ENCODE peak calls at places on chromosomes 5 and 9, in nine cellular contexts. One of them, this sample, is unnamed.

GRCh38 chr9:5587024-5587423 is 41.9 kb upstream of the RIC1 start:
- DNase-seq in osteocyte: no peak
- DNase-seq in foreskin fibroblast: peak
- DNase-seq in IMR-90: peak
- DNase-seq in Right ventricle myocardium superior: no peak
- DNase-seq in fibroblast of mammary gland: peak
- DNase-seq in psoas muscle: no peak
- DNase-seq in activated CD8-positive, alpha-beta memory T cell treated with anti-CD3 and anti-CD28 coated beads for 4 hours: no peak
- DNase-seq in iris pigment epithelial cell: peak
- DNase-seq in this sample: no peak

GRCh38 chr5:69454460-69455249 is 37.9 kb upstream of the OCLN start:
- DNase-seq in fibroblast of mammary gland: no peak
- DNase-seq in activated CD8-positive, alpha-beta memory T cell treated with anti-CD3 and anti-CD28 coated beads for 4 hours: no peak
- DNase-seq in psoas muscle: no peak
- DNase-seq in IMR-90: no peak
- DNase-seq in Right ventricle myocardium superior: no peak
- DNase-seq in foreskin fibroblast: no peak
- DNase-seq in osteocyte: no peak
- DNase-seq in iris pigment epithelial cell: no peak
- DNase-seq in this sample: no peak

GRCh38 chr9:109117856-109118801 is 1.6 kb downstream of the TMEM245 start:
- DNase-seq in activated CD8-positive, alpha-beta memory T cell treated with anti-CD3 and anti-CD28 coated beads for 4 hours: peak
- DNase-seq in Right ventricle myocardium superior: peak
- DNase-seq in psoas muscle: peak
- DNase-seq in iris pigment epithelial cell: peak
- DNase-seq in osteocyte: no peak
- DNase-seq in fibroblast of mammary gland: peak
- DNase-seq in IMR-90: peak
- DNase-seq in foreskin fibroblast: peak
- DNase-seq in this sample: no peak

GRCh38 chr9:115640887-115641286 is 512.7 kb upstream of the PAPPA start:
- DNase-seq in fibroblast of mammary gland: peak
- DNase-seq in Right ventricle myocardium superior: no peak
- DNase-seq in activated CD8-positive, alpha-beta memory T cell treated with anti-CD3 and anti-CD28 coated beads for 4 hours: no peak
- DNase-seq in foreskin fibroblast: peak
- DNase-seq in osteocyte: no peak
- DNase-seq in iris pigment epithelial cell: peak
- DNase-seq in IMR-90: peak
- DNase-seq in psoas muscle: no peak
- DNase-seq in this sample: no peak

GRCh38 chr5:60639544-60639943 is 60.4 kb downstream of the DEPDC1B start:
- DNase-seq in IMR-90: no peak
- DNase-seq in iris pigment epithelial cell: no peak
- DNase-seq in fibroblast of mammary gland: no peak
- DNase-seq in Right ventricle myocardium superior: no peak
- DNase-seq in osteocyte: no peak
- DNase-seq in activated CD8-positive, alpha-beta memory T cell treated with anti-CD3 and anti-CD28 coated beads for 4 hours: no peak
- DNase-seq in psoas muscle: no peak
- DNase-seq in foreskin fibroblast: no peak
- DNase-seq in this sample: no peak

GRCh38 chr5:1032551-1033027 is 24.0 kb downstream of the NKD2 start:
- DNase-seq in osteocyte: no peak
- DNase-seq in Right ventricle myocardium superior: peak
- DNase-seq in psoas muscle: no peak
- DNase-seq in IMR-90: no peak
- DNase-seq in foreskin fibroblast: no peak
- DNase-seq in fibroblast of mammary gland: no peak
- DNase-seq in activated CD8-positive, alpha-beta memory T cell treated with anti-CD3 and anti-CD28 coated beads for 4 hours: no peak
- DNase-seq in iris pigment epithelial cell: no peak
- DNase-seq in this sample: no peak

GRCh38 chr5:149485655-149486615 is 65.3 kb downstream of the CSNK1A1 start:
- DNase-seq in foreskin fibroblast: peak
- DNase-seq in iris pigment epithelial cell: peak
- DNase-seq in Right ventricle myocardium superior: peak
- DNase-seq in activated CD8-positive, alpha-beta memory T cell treated with anti-CD3 and anti-CD28 coated beads for 4 hours: no peak
- DNase-seq in psoas muscle: peak
- DNase-seq in osteocyte: peak
- DNase-seq in IMR-90: peak
- DNase-seq in fibroblast of mammary gland: peak
- DNase-seq in this sample: no peak

GRCh38 chr5:135747824-135748223 is 86.6 kb upstream of the SLC25A48 start:
- DNase-seq in fibroblast of mammary gland: no peak
- DNase-seq in foreskin fibroblast: no peak
- DNase-seq in Right ventricle myocardium superior: no peak
- DNase-seq in psoas muscle: no peak
- DNase-seq in osteocyte: peak
- DNase-seq in iris pigment epithelial cell: no peak
- DNase-seq in IMR-90: no peak
- DNase-seq in activated CD8-positive, alpha-beta memory T cell treated with anti-CD3 and anti-CD28 coated beads for 4 hours: no peak
- DNase-seq in this sample: no peak

GRCh38 chr9:134205636-134206316 is 41.4 kb upstream of the RNU6ATAC start:
- DNase-seq in psoas muscle: peak
- DNase-seq in foreskin fibroblast: peak
- DNase-seq in osteocyte: no peak
- DNase-seq in IMR-90: peak
- DNase-seq in Right ventricle myocardium superior: peak
- DNase-seq in iris pigment epithelial cell: no peak
- DNase-seq in fibroblast of mammary gland: peak
- DNase-seq in activated CD8-positive, alpha-beta memory T cell treated with anti-CD3 and anti-CD28 coated beads for 4 hours: no peak
- DNase-seq in this sample: no peak

GRCh38 chr5:89374818-89375521 is 492.0 kb upstream of the MEF2C start:
- DNase-seq in osteocyte: no peak
- DNase-seq in Right ventricle myocardium superior: no peak
- DNase-seq in activated CD8-positive, alpha-beta memory T cell treated with anti-CD3 and anti-CD28 coated beads for 4 hours: no peak
- DNase-seq in IMR-90: no peak
- DNase-seq in fibroblast of mammary gland: no peak
- DNase-seq in foreskin fibroblast: no peak
- DNase-seq in psoas muscle: no peak
- DNase-seq in iris pigment epithelial cell: no peak
- DNase-seq in this sample: no peak

GRCh38 chr5:160565376-160565775 is 143.7 kb downstream of the PTTG1 start:
- DNase-seq in osteocyte: no peak
- DNase-seq in fibroblast of mammary gland: no peak
- DNase-seq in activated CD8-positive, alpha-beta memory T cell treated with anti-CD3 and anti-CD28 coated beads for 4 hours: no peak
- DNase-seq in IMR-90: no peak
- DNase-seq in foreskin fibroblast: no peak
- DNase-seq in psoas muscle: no peak
- DNase-seq in iris pigment epithelial cell: no peak
- DNase-seq in Right ventricle myocardium superior: no peak
- DNase-seq in this sample: no peak

GRCh38 chr9:95666096-95666784 is 149.5 kb upstream of the PTCH1 start:
- DNase-seq in Right ventricle myocardium superior: no peak
- DNase-seq in iris pigment epithelial cell: no peak
- DNase-seq in fibroblast of mammary gland: no peak
- DNase-seq in IMR-90: no peak
- DNase-seq in psoas muscle: no peak
- DNase-seq in osteocyte: no peak
- DNase-seq in foreskin fibroblast: no peak
- DNase-seq in activated CD8-positive, alpha-beta memory T cell treated with anti-CD3 and anti-CD28 coated beads for 4 hours: no peak
- DNase-seq in this sample: no peak

GRCh38 chr5:120014535-120014934 is 385.2 kb downstream of the FAM170A start:
- DNase-seq in psoas muscle: no peak
- DNase-seq in foreskin fibroblast: peak
- DNase-seq in fibroblast of mammary gland: peak
- DNase-seq in iris pigment epithelial cell: peak
- DNase-seq in IMR-90: peak
- DNase-seq in activated CD8-positive, alpha-beta memory T cell treated with anti-CD3 and anti-CD28 coated beads for 4 hours: no peak
- DNase-seq in osteocyte: no peak
- DNase-seq in Right ventricle myocardium superior: no peak
- DNase-seq in this sample: no peak

GRCh38 chr5:125484272-125485002 is 738.0 kb upstream of the ZNF608 start:
- DNase-seq in osteocyte: peak
- DNase-seq in Right ventricle myocardium superior: peak
- DNase-seq in psoas muscle: peak
- DNase-seq in IMR-90: peak
- DNase-seq in iris pigment epithelial cell: peak
- DNase-seq in foreskin fibroblast: peak
- DNase-seq in activated CD8-positive, alpha-beta memory T cell treated with anti-CD3 and anti-CD28 coated beads for 4 hours: no peak
- DNase-seq in fibroblast of mammary gland: peak
- DNase-seq in this sample: no peak

GRCh38 chr5:93421498-93421897 is 159.5 kb downstream of the NR2F1-AS1 start:
- DNase-seq in fibroblast of mammary gland: no peak
- DNase-seq in Right ventricle myocardium superior: no peak
- DNase-seq in psoas muscle: no peak
- DNase-seq in foreskin fibroblast: no peak
- DNase-seq in activated CD8-positive, alpha-beta memory T cell treated with anti-CD3 and anti-CD28 coated beads for 4 hours: no peak
- DNase-seq in iris pigment epithelial cell: no peak
- DNase-seq in IMR-90: no peak
- DNase-seq in osteocyte: no peak
- DNase-seq in this sample: no peak

This sample was measured in central memory CD8-positive, alpha-beta T cell.